ENCODE peak calls at places on chromosomes 11 and 22, in five cellular contexts. K is fibroblast of the conjunctiva; G is central memory CD8-positive, alpha-beta T cell; V is M059J; I is sciatic nerve. O is an unnamed sample.

GRCh38 chr22:43433451-43433850 is 21.6 kb downstream of the MPPED1 start:
- DNase-seq in K (no peak), G (no peak), V (no peak), I (peak), O (no peak)

GRCh38 chr11:69032833-69033232 is 15.9 kb upstream of the TPCN2 start:
- DNase-seq in K (no peak), G (no peak), V (no peak), I (no peak), O (no peak)

GRCh38 chr11:22780914-22781593 is 48.5 kb downstream of the SVIP start:
- DNase-seq in K (no peak), G (no peak), V (no peak), I (no peak), O (no peak)

GRCh38 chr11:3880724-3881123 is 25.3 kb downstream of the STIM1 start:
- DNase-seq in K (no peak), G (no peak), V (peak), I (no peak), O (no peak)

GRCh38 chr11:1074244-1075221 is at the start of gene MUC2:
- DNase-seq in K (no peak), G (no peak), V (no peak), I (no peak), O (no peak)

GRCh38 chr11:30749268-30749667 is 163.1 kb upstream of the MPPED2 start:
- DNase-seq in K (no peak), G (no peak), V (no peak), I (no peak), O (no peak)

GRCh38 chr11:1111545-1112212 is 37.0 kb downstream of the MUC2 start:
- DNase-seq in K (no peak), G (no peak), V (no peak), I (no peak), O (no peak)

GRCh38 chr11:114315749-114316368 is 19.7 kb downstream of the NNMT start:
- DNase-seq in K (no peak), G (no peak), V (no peak), I (no peak), O (no peak)

GRCh38 chr11:70307176-70307575 is 36.7 kb downstream of the PPFIA1 start:
- DNase-seq in K (no peak), G (no peak), V (no peak), I (no peak), O (no peak)

GRCh38 chr11:2780850-2781412 is 81.1 kb upstream of the KCNQ1OT1 start:
- DNase-seq in K (no peak), G (no peak), V (no peak), I (no peak), O (no peak)

GRCh38 chr11:65435330-65435931 is 12.8 kb downstream of the NEAT1 start:
- DNase-seq in K (no peak), G (no peak), V (peak), I (peak), O (no peak)

GRCh38 chr11:66854729-66855211 is 2.1 kb upstream of the LRFN4 start:
- DNase-seq in K (no peak), G (no peak), V (no peak), I (no peak), O (no peak)

GRCh38 chr11:77402218-77402556 is 71.7 kb downstream of the PAK1 start:
- DNase-seq in K (no peak), G (no peak), V (no peak), I (no peak), O (no peak)

GRCh38 chr11:92302766-92303165 is 78.1 kb downstream of the FAT3 start:
- DNase-seq in K (no peak), G (no peak), V (peak), I (no peak), O (no peak)

GRCh38 chr11:13487661-13488030 is 8.2 kb downstream of the PTH start:
- DNase-seq in K (no peak), G (no peak), V (peak), I (no peak), O (no peak)

GRCh38 chr11:22730319-22730718 is 63.9 kb downstream of the GAS2 start:
- DNase-seq in K (peak), G (no peak), V (peak), I (no peak), O (no peak)

GRCh38 chr22:46588279-46589140 is 31.7 kb upstream of the GRAMD4 start:
- DNase-seq in K (no peak), G (no peak), V (no peak), I (no peak), O (no peak)

GRCh38 chr11:10669258-10670033 is 24.1 kb downstream of the IRAG1 start:
- DNase-seq in K (peak), G (no peak), V (peak), I (no peak), O (peak)

GRCh38 chr11:115085461-115086220 is 407.3 kb downstream of the NXPE2 start:
- DNase-seq in K (no peak), G (no peak), V (no peak), I (no peak), O (no peak)

GRCh38 chr11:111097191-111097590 is 148.3 kb upstream of the POU2AF2 start:
- DNase-seq in K (peak), G (no peak), V (peak), I (peak), O (no peak)

GRCh38 chr22:21931056-21931455 is 21.6 kb downstream of the PPM1F start:
- DNase-seq in K (no peak), G (no peak), V (no peak), I (no peak), O (no peak)

GRCh38 chr22:31603574-31603973 is 58.4 kb downstream of the PISD start:
- DNase-seq in K (no peak), G (no peak), V (no peak), I (peak), O (no peak)

GRCh38 chr11:27242591-27242990 is 120.4 kb downstream of the CCDC34 start:
- DNase-seq in K (no peak), G (no peak), V (peak), I (no peak), O (no peak)

GRCh38 chr11:6170226-6170625 is at the start of gene OR52B2:
- DNase-seq in K (no peak), G (no peak), V (no peak), I (no peak), O (no peak)

GRCh38 chr11:27420722-27421572 is 51.6 kb downstream of the LGR4 start:
- DNase-seq in K (no peak), G (no peak), V (peak), I (no peak), O (no peak)

GRCh38 chr22:30829901-30830550 is 135.4 kb downstream of the OSBP2 start:
- DNase-seq in K (peak), G (no peak), V (peak), I (no peak), O (peak)

GRCh38 chr11:134387501-134387900 is 24.5 kb downstream of the B3GAT1 start:
- DNase-seq in K (no peak), G (no peak), V (no peak), I (no peak), O (no peak)